ENCODE peak calls at places on chromosomes 3 and 15, in six cellular contexts. N, M, R, B, L and C are unnamed samples.

GRCh38 chr15:80179025-80179759 is 26.4 kb downstream of the FAH start:
- DNase-seq in N (no peak), M (no peak), R (peak; percentile 86), B (no peak), L (peak; percentile 85), C (peak; percentile 97)

GRCh38 chr15:70059476-70060213 is 38.1 kb downstream of the TLE3 start:
- DNase-seq in N (no peak), M (no peak), R (no peak), B (no peak), L (no peak), C (no peak)

GRCh38 chr15:60633426-60633968 is 154.6 kb upstream of the ICE2 start:
- DNase-seq in N (no peak), M (peak; percentile 21), R (no peak), B (no peak), L (no peak), C (no peak)

GRCh38 chr3:171991166-171991565 is 48.2 kb upstream of the FNDC3B start:
- DNase-seq in N (no peak), M (no peak), R (no peak), B (no peak), L (no peak), C (no peak)

GRCh38 chr3:34155666-34156065 is 357.2 kb downstream of the PDCD6IP start:
- DNase-seq in N (no peak), M (no peak), R (no peak), B (no peak), L (no peak), C (no peak)

GRCh38 chr15:25685216-25685569 is 177.9 kb downstream of the ATP10A start:
- DNase-seq in N (no peak), M (no peak), R (no peak), B (no peak), L (no peak), C (no peak)

GRCh38 chr3:69474186-69474585 is 88.3 kb upstream of the FRMD4B start:
- DNase-seq in N (no peak), M (no peak), R (no peak), B (no peak), L (no peak), C (no peak)

GRCh38 chr15:85109333-85109732 is 127.7 kb downstream of the PDE8A start:
- DNase-seq in N (no peak), M (no peak), R (no peak), B (no peak), L (no peak), C (no peak)

GRCh38 chr15:78406016-78406590 is 31.9 kb upstream of the IREB2 start:
- DNase-seq in N (no peak), M (no peak), R (no peak), B (no peak), L (no peak), C (no peak)

GRCh38 chr15:51380999-51381806 is 39.7 kb downstream of the GLDN start:
- DNase-seq in N (no peak), M (peak; percentile 71), R (peak; percentile 88), B (peak; percentile 79), L (peak; percentile 11), C (peak; percentile 92)

GRCh38 chr15:73964736-73965093 is 27.4 kb downstream of the STOML1 start:
- DNase-seq in N (peak; percentile 85), M (peak; percentile 83), R (peak; percentile 85), B (peak; percentile 81), L (peak; percentile 29), C (peak; percentile 90)

GRCh38 chr15:67186688-67187087 is 67.8 kb downstream of the AAGAB start:
- DNase-seq in N (no peak), M (no peak), R (no peak), B (no peak), L (no peak), C (no peak)

GRCh38 chr15:39969871-39970270 is 36.0 kb downstream of the EIF2AK4 start:
- DNase-seq in N (no peak), M (peak; percentile 10), R (peak; percentile 60), B (no peak), L (no peak), C (peak; percentile 69)

GRCh38 chr3:140292684-140293083 is 357.7 kb downstream of the CLSTN2 start:
- DNase-seq in N (no peak), M (peak; percentile 20), R (peak; percentile 53), B (no peak), L (no peak), C (no peak)